ENCODE peak calls at places on chromosomes 12 and 14, in five cellular contexts. X is RWPE1, B is AG09309, H is HepG2, D is heart right ventricle. A is an unnamed sample.

GRCh38 chr12:19886805-19887105 is 447.5 kb downstream of the AEBP2 start:
- DNase-seq in X (no peak), B (no peak), H (no peak), D (no peak), A (no peak)

GRCh38 chr12:5220835-5221234 is 177.2 kb downstream of the KCNA5 start:
- DNase-seq in X (no peak), B (no peak), H (no peak), D (no peak), A (no peak)

GRCh38 chr14:23362200-23362599 is 2.8 kb downstream of the EFS start:
- DNase-seq in X (no peak), B (no peak), H (peak), D (no peak), A (no peak)

GRCh38 chr12:127297327-127297726 is 969.6 kb upstream of the TMEM132C start:
- DNase-seq in X (no peak), B (no peak), H (no peak), D (no peak), A (no peak)

GRCh38 chr12:68175566-68176033 is 16.1 kb upstream of the IFNG start:
- DNase-seq in X (no peak), B (no peak), H (no peak), D (no peak), A (no peak)

GRCh38 chr14:102507026-102507860 is 2.3 kb downstream of the ANKRD9 start:
- DNase-seq in X (no peak), B (no peak), H (no peak), D (no peak), A (no peak)

GRCh38 chr12:64663019-64663418 is 52.7 kb downstream of the RASSF3 start:
- DNase-seq in X (no peak), B (no peak), H (no peak), D (no peak), A (peak)

GRCh38 chr12:102401087-102401486 is 79.3 kb downstream of the IGF1 start:
- DNase-seq in X (no peak), B (no peak), H (no peak), D (no peak), A (no peak)

GRCh38 chr12:25347716-25348261 is 97.1 kb upstream of the KRAS start:
- DNase-seq in X (no peak), B (no peak), H (no peak), D (no peak), A (no peak)

GRCh38 chr12:63965936-63966602 is 121.6 kb downstream of the SRGAP1 start:
- DNase-seq in X (no peak), B (no peak), H (no peak), D (no peak), A (no peak)

GRCh38 chr12:103808239-103808880 is 32.7 kb downstream of the NT5DC3 start:
- DNase-seq in X (no peak), B (no peak), H (no peak), D (no peak), A (no peak)

GRCh38 chr12:123223241-123223668 is 9.7 kb downstream of the MPHOSPH9 start:
- DNase-seq in X (no peak), B (no peak), H (no peak), D (no peak), A (no peak)

GRCh38 chr12:104801427-104801826 is 156.7 kb downstream of the SLC41A2 start:
- DNase-seq in X (no peak), B (no peak), H (no peak), D (no peak), A (no peak)

GRCh38 chr14:67003009-67003753 is 186.1 kb upstream of the GARIN2 start:
- DNase-seq in X (no peak), B (no peak), H (no peak), D (no peak), A (no peak)

GRCh38 chr14:100864206-100864605 is 38.3 kb downstream of the MEG3 start:
- DNase-seq in X (no peak), B (no peak), H (no peak), D (no peak), A (no peak)

GRCh38 chr14:100567009-100567876 is 20.0 kb downstream of the BEGAIN start:
- DNase-seq in X (no peak), B (no peak), H (no peak), D (no peak), A (no peak)

GRCh38 chr14:74552623-74553022 is 59.1 kb downstream of the ISCA2 start:
- DNase-seq in X (no peak), B (no peak), H (no peak), D (peak), A (no peak)

GRCh38 chr12:6631549-6631961 is 4.2 kb downstream of the LPAR5 start:
- DNase-seq in X (no peak), B (no peak), H (no peak), D (no peak), A (no peak)

GRCh38 chr14:49134940-49135339 is 451.2 kb downstream of the RPS29 start:
- DNase-seq in X (no peak), B (no peak), H (no peak), D (no peak), A (no peak)

GRCh38 chr14:55123101-55123500 is 6.0 kb upstream of the LGALS3 start:
- DNase-seq in X (no peak), B (no peak), H (no peak), D (no peak), A (no peak)

GRCh38 chr14:50027797-50028196 is 88.6 kb downstream of the VCPKMT start:
- DNase-seq in X (no peak), B (no peak), H (no peak), D (no peak), A (no peak)

GRCh38 chr12:70831538-70831937 is 89.0 kb downstream of the PTPRR start:
- DNase-seq in X (peak), B (no peak), H (no peak), D (no peak), A (no peak)

GRCh38 chr12:57244306-57244696 is 6.7 kb downstream of the STAC3 start:
- DNase-seq in X (no peak), B (no peak), H (no peak), D (no peak), A (no peak)

GRCh38 chr14:41825622-41826021 is 218.9 kb downstream of the LRFN5 start:
- DNase-seq in X (no peak), B (no peak), H (no peak), D (no peak), A (no peak)

GRCh38 chr12:89352492-89353187 is at the start of gene DUSP6:
- DNase-seq in X (peak), B (peak), H (peak), D (peak), A (peak)

GRCh38 chr14:89813485-89814080 is 140.9 kb downstream of the EFCAB11 start:
- DNase-seq in X (peak), B (peak), H (no peak), D (no peak), A (no peak)

GRCh38 chr12:32595251-32595650 is 83.8 kb upstream of the DNM1L start:
- DNase-seq in X (no peak), B (peak), H (no peak), D (no peak), A (no peak)

GRCh38 chr12:27083861-27084271 is 1.5 kb upstream of the C12orf71 start:
- DNase-seq in X (no peak), B (peak), H (no peak), D (peak), A (no peak)

GRCh38 chr14:77459072-77459723 is 1.3 kb downstream of the AHSA1 start:
- DNase-seq in X (peak), B (peak), H (peak), D (peak), A (peak)

GRCh38 chr14:101076451-101077220 is 173.1 kb upstream of the RTL1 start:
- DNase-seq in X (no peak), B (no peak), H (no peak), D (no peak), A (no peak)

GRCh38 chr14:99066378-99066777 is 205.6 kb downstream of the BCL11B start:
- DNase-seq in X (no peak), B (no peak), H (no peak), D (no peak), A (peak)

GRCh38 chr12:59382678-59383425 is 213.0 kb upstream of the SLC16A7 start:
- DNase-seq in X (no peak), B (no peak), H (no peak), D (no peak), A (no peak)

GRCh38 chr12:52041695-52042123 is 9.5 kb upstream of the NR4A1 start:
- DNase-seq in X (no peak), B (no peak), H (no peak), D (no peak), A (no peak)

GRCh38 chr14:84036863-84037262 is 1493.1 kb upstream of the FLRT2 start:
- DNase-seq in X (no peak), B (no peak), H (no peak), D (no peak), A (no peak)

DNA sequence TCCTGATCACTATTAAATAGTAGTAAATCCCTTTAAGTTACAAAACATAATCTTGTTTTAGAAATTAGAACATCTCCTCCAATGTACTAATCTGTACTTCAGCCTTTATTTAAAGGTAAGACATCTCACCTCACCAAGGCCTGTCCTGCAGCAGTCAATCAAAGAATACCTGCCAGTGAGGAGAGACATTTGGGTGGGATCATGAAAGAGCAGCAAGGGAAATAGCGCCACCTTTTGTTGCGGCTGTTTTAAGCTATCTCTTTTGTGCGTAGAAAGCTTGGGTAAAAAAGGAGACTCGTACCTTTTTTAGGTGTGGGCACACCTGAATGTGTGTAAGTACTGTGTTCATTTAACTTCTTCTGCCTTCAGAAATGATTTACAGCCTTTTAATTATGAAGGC is 117.8 kb upstream of the TMTC1 start:
- DNase-seq in X (no peak), B (no peak), H (peak), D (no peak), A (no peak)
- TF ChIP-seq CTCF in X (peak), B (no peak), H (peak), D (no peak), A (no peak)

DNA sequence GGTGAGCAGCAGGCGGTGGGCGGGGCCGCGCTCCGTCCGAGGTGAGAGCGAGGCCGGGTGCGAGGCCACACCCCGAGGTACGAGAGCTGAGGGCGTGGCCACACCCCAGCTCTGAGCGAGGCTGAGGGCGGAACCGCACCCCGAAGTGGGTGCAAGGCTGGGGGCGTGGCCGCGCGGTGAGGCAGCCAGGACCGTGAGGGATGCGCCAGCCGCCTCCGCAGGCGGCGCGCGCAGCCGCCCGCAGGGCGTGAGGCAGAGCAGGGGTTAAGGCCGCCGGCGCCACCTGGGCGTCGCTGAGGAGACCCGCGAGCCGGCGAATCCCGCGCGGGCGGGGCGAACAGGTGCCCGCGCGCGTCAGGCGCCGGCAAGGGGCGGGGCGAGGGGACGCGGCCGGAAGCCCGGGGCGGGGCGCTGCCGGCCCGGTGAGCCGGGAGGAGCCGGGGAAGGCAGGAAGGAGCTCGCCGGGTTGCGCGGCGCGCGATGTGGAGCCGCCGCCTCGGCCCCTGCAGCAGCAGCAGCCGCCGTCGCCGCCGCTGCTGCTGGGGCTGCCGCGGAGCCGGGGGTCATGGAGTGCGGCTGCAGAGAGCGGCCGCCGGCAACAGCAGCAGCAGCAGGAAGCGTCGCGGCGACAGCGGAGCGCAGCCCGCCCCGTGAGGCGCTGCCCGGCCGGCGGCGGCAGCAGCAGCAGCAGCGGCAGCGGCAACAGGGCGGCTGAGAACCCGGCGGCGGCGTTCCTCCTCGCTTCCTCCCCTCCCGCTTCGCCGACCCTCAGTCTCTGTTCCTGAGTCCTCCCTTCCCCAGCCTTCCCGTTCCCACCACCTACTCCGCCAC is at the start of gene BICDL1:
- DNase-seq in X (peak), B (no peak), H (peak), D (peak), A (peak)
- TF ChIP-seq CTCF in X (peak), B (no peak), H (peak), D (no peak), A (no peak)

GRCh38 chr12:131438874-131439273 is 272.0 kb upstream of the SFSWAP start:
- DNase-seq in X (no peak), B (no peak), H (peak), D (no peak), A (no peak)
- TF ChIP-seq CTCF in X (no peak), B (no peak), H (peak), D (no peak), A (no peak)

GRCh38 chr12:54355104-54355815 is 9.0 kb downstream of the GPR84 start:
- DNase-seq in X (no peak), B (no peak), H (no peak), D (no peak), A (no peak)
- TF ChIP-seq CTCF in X (no peak), B (no peak), H (no peak), D (no peak), A (no peak)

GRCh38 chr12:29695026-29695425 is 88.7 kb downstream of the TMTC1 start:
- DNase-seq in X (no peak), B (no peak), H (no peak), D (no peak), A (no peak)
- TF ChIP-seq CTCF in X (no peak), B (no peak), H (no peak), D (no peak), A (no peak)